ENCODE peak calls at places on chromosome 20, in ten cellular contexts. S is uterus; W is CD4-positive, CD25-positive, alpha-beta regulatory T cell; X is heart right ventricle; H is left ventricle myocardium inferior; B is ovary; G is stomach; N is lower lobe of right lung; F is heart left ventricle; K is prostate gland. P is an unnamed sample. For H3K4me1, the result is how much of the 10 kb centered on the place peaks cover.

GRCh38 chr20:17725094-17725835 is 25.5 kb downstream of the BANF2 start:
- DNase-seq in K (no peak), H (no peak), X (no peak), B (no peak), N (peak), G (no peak), S (no peak), W (no peak), F (no peak), P (peak)

GRCh38 chr20:6828794-6829423 is 61.4 kb downstream of the BMP2 start:
- DNase-seq in F (peak), X (peak), K (peak), N (peak), S (peak), G (peak), W (peak), H (peak), B (peak), P (peak)

GRCh38 chr20:33401042-33401921 is at the start of gene CDK5RAP1:
- DNase-seq in S (peak), H (peak), B (peak), W (peak), N (peak), K (peak), X (peak), G (peak), F (peak), P (peak)

GRCh38 chr20:10777713-10778112 is 103.9 kb upstream of the JAG1 start:
- DNase-seq in H (no peak), K (no peak), B (no peak), N (no peak), W (no peak), X (no peak), F (no peak), S (no peak), G (no peak), P (no peak)

GRCh38 chr20:25269833-25270170 is 21.9 kb downstream of the PYGB start:
- DNase-seq in W (no peak), X (no peak), G (peak), S (no peak), B (no peak), K (no peak), F (no peak), N (peak), H (peak), P (no peak)

GRCh38 chr20:35111141-35111888 is 18.7 kb upstream of the TRPC4AP start:
- DNase-seq in B (no peak), H (no peak), X (no peak), N (no peak), F (no peak), G (no peak), K (no peak), W (no peak), S (no peak), P (no peak)

GRCh38 chr20:33262658-33263065 is 20.4 kb upstream of the BPIFB1 start:
- DNase-seq in G (peak), F (no peak), H (no peak), X (peak), W (peak), S (no peak), B (no peak), N (no peak), K (no peak), P (no peak)

GRCh38 chr20:10131612-10132345 is 86.9 kb upstream of the SNAP25 start:
- DNase-seq in W (no peak), H (peak), K (peak), S (peak), X (peak), G (peak), B (peak), F (peak), N (no peak), P (peak)

GRCh38 chr20:62408055-62408454 is 970 bp upstream of the CABLES2 start:
- DNase-seq in H (no peak), K (no peak), X (no peak), S (no peak), W (no peak), G (no peak), B (no peak), N (no peak), F (no peak), P (no peak)

GRCh38 chr20:17533396-17533795 is 2.2 kb upstream of the BFSP1 start:
- DNase-seq in X (no peak), H (no peak), B (no peak), W (peak), K (no peak), F (no peak), N (no peak), S (no peak), G (no peak), P (no peak)

GRCh38 chr20:46977204-46977603 is 82.6 kb downstream of the EYA2 start:
- DNase-seq in F (no peak), W (no peak), N (no peak), B (no peak), H (no peak), K (no peak), G (no peak), S (no peak), X (no peak), P (no peak)

GRCh38 chr20:25487306-25487705 is 79.8 kb downstream of the GINS1 start:
- DNase-seq in N (no peak), S (no peak), H (no peak), K (no peak), F (no peak), B (no peak), G (no peak), W (no peak), X (no peak), P (no peak)

GRCh38 chr20:32920066-32920465 is 61.3 kb downstream of the EFCAB8 start:
- DNase-seq in H (no peak), B (no peak), F (no peak), K (no peak), X (no peak), N (no peak), S (no peak), W (no peak), G (peak), P (no peak)

GRCh38 chr20:59004763-59005522 is 2.1 kb downstream of the CTSZ start:
- DNase-seq in K (no peak), X (peak), G (peak), H (peak), N (peak), B (no peak), S (no peak), F (peak), W (peak), P (peak)

GRCh38 chr20:9926476-9926875 is 87.6 kb upstream of the PAK5 start:
- DNase-seq in S (no peak), F (no peak), N (no peak), B (no peak), X (no peak), H (no peak), W (no peak), K (no peak), G (no peak), P (no peak)

GRCh38 chr20:53809242-53809641 is 215.6 kb upstream of the ZNF217 start:
- DNase-seq in F (no peak), K (no peak), S (no peak), B (no peak), G (no peak), W (no peak), N (no peak), X (no peak), H (no peak), P (no peak)

GRCh38 chr20:57748601-57749130 is 38.9 kb upstream of the PMEPA1 start:
- DNase-seq in F (peak), K (peak), N (peak), S (peak), W (peak), B (peak), H (peak), X (peak), G (peak), P (peak)
- H3K27ac ChIP-seq in F (peak), K (peak), N (peak), S (peak), W (no peak), B (peak), H (peak), X (peak), G (peak), P (peak)

DNA sequence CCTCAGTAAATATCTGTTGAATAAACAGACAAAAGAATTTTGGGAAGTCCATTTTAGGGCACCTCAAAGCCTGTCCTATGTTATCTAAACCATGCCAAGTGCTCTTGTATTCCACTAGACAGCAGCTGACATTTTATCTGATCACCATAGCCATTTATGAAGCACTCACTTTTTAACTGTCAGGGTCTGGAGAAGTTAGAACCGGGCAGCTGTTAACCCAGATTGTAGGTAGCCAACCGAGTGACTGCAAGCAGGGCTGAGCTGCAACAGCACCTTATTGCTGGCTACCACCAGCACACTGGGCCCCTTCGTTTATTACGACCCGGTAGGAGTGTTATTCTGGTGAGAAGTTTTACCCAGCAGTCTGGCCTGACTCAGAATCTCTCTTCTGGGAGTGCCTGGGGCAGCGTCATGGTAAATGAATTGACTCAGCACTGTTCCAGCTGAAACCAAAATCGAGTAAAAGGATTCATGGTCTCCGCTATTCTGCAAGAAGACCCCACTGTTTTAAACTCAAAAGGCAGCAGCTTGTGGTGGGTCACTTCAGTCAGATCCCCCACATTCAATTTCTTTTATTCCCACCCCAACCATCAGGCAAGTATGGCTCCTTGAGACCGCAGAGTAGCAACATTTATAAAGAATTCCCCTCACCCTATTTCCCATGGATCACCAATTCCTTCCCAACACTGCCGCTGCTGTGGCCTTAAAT is 1.7 kb downstream of the UBE2V1 start:
- DNase-seq in H (no peak), B (no peak), S (no peak), G (no peak), K (no peak), N (no peak), W (peak), F (no peak), X (no peak), P (no peak)
- H3K4me1 ChIP-seq in H (half or more), B (under half), S (under half), G (half or more), K (under half), N (half or more), W (half or more), F (half or more), X (half or more), P (under half)

DNA sequence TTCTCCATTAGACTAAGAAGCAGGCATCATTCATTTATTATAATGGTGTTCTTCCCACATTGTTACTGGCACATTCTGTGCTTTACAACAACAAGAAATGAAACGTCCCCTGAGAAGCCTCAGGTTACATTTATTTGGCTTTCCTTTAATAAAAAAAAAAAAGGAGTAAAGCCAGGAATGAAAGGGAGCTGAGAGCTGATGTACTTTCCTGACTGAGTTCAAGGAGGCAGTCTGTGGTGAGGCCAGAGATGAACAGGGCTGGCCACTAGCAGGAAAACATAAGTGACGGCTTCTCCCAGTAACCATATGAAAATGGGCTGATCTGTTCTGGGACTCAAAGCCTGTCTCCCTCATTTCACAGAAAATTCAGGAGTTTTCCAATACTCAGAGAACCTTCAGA is 742.1 kb downstream of the MAFB start:
- DNase-seq in F (no peak), W (no peak), S (no peak), H (no peak), N (no peak), X (no peak), G (no peak), B (no peak), K (no peak), P (no peak)
- H3K27ac ChIP-seq in F (no peak), W (no peak), S (no peak), H (no peak), N (no peak), X (no peak), G (no peak), B (no peak), K (no peak), P (no peak)

GRCh38 chr20:37988555-37988954 is 44.7 kb downstream of the TTI1 start:
- DNase-seq in H (no peak), W (no peak), X (no peak), F (no peak), B (no peak), G (no peak), K (no peak), N (no peak), S (no peak), P (no peak)

GRCh38 chr20:37986063-37986858 is 47.0 kb downstream of the TTI1 start:
- DNase-seq in F (no peak), B (no peak), N (no peak), H (no peak), K (no peak), X (no peak), G (peak), S (no peak), W (no peak), P (no peak)

GRCh38 chr20:37989601-37990001 is 43.7 kb downstream of the TTI1 start:
- DNase-seq in B (no peak), S (peak), G (peak), W (no peak), K (peak), H (peak), N (peak), X (no peak), F (no peak), P (peak)

GRCh38 chr20:37987602-37988290 is 45.5 kb downstream of the TTI1 start:
- DNase-seq in H (no peak), B (no peak), X (no peak), K (no peak), N (no peak), F (no peak), W (no peak), G (no peak), S (no peak), P (no peak)

DNA sequence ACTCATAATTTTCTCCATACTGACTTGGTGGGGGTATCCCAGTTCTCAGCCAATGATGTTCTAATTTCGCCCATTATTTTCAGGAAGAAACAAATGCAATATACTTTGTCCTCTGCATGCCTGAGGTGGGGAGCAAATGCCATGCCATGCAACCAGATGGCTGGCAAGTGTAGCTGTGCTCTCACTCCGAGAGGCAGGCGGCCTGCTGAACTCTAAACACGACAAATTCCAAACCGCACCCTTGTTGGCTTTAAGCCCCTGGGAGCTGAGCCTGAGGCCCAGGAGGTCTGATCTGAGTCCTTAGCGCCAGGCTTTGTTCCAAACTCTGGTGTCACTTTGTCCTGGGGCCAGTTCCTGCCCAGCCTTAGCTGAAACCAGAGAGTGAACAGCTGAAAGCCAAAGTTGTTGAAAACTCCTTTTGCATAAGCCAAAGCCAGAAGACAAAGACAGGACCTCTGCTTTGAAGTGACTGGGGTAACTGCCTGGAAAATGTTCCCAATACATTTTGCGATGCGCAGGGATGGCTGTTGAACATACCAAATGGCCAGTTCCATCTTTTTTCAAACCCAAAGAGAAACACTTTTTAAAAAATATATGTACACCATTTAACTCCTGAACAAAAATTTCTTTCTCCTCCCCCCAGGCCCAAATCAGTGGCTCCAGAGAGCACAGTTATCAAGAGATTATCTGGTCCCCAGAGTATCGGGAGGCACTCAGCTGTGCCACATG is 46.2 kb downstream of the TTI1 start:
- DNase-seq in N (peak), W (no peak), G (peak), H (peak), F (peak), K (peak), S (no peak), X (peak), B (no peak), P (peak)
- H3K4me1 ChIP-seq in N (half or more), W (under half), G (under half), H (half or more), F (under half), K (under half), S (under half), X (half or more), B (under half), P (under half)